ENCODE peak calls at places on chromosomes 2 and 18, in five cellular contexts. G is HepG2, W is H1, I is endothelial cell of umbilical vein, F is GM12878. V is an unnamed sample.

GRCh38 chr2:1997409-1997808 is 253.1 kb upstream of the PXDN start:
- DNase-seq in G (peak; percentile 20), W (no peak), I (no peak), F (no peak), V (no peak)

GRCh38 chr18:12774982-12775381 is 72.1 kb downstream of the PSMG2 start:
- DNase-seq in G (no peak), W (no peak), I (no peak), F (no peak), V (no peak)

GRCh38 chr2:234290671-234291070 is 206.2 kb downstream of the ARL4C start:
- DNase-seq in G (no peak), W (no peak), I (peak; percentile 20), F (peak; percentile 76), V (no peak)

GRCh38 chr2:128558895-128559532 is 240.3 kb upstream of the HS6ST1 start:
- DNase-seq in G (no peak), W (no peak), I (no peak), F (no peak), V (no peak)

GRCh38 chr18:4821801-4822200 is 366.7 kb upstream of the DLGAP1 start:
- DNase-seq in G (no peak), W (no peak), I (no peak), F (no peak), V (no peak)

GRCh38 chr2:35246702-35247101 is 1108.9 kb upstream of the CRIM1 start:
- DNase-seq in G (no peak), W (no peak), I (no peak), F (no peak), V (no peak)

GRCh38 chr18:50192903-50193795 is 1.8 kb downstream of the MYO5B start:
- DNase-seq in G (no peak), W (no peak), I (no peak), F (no peak), V (no peak)

GRCh38 chr18:6994719-6995430 is 122.7 kb downstream of the LAMA1 start:
- DNase-seq in G (no peak), W (no peak), I (no peak), F (no peak), V (no peak)

GRCh38 chr2:11738589-11739436 is 7.6 kb upstream of the LPIN1 start:
- DNase-seq in G (peak; percentile 75), W (no peak), I (peak; percentile 52), F (no peak), V (peak; percentile 39)

GRCh38 chr18:13159579-13159978 is 59.0 kb upstream of the LDLRAD4 start:
- DNase-seq in G (peak; percentile 76), W (no peak), I (peak; percentile 58), F (no peak), V (peak; percentile 44)

GRCh38 chr2:109318949-109319342 is 189.9 kb downstream of the SH3RF3 start:
- DNase-seq in G (no peak), W (no peak), I (no peak), F (no peak), V (no peak)

GRCh38 chr2:1772868-1773267 is 28.6 kb upstream of the PXDN start:
- DNase-seq in G (no peak), W (no peak), I (no peak), F (no peak), V (no peak)

GRCh38 chr2:85791704-85792565 is 38.1 kb downstream of the ATOH8 start:
- DNase-seq in G (no peak), W (no peak), I (no peak), F (no peak), V (no peak)

GRCh38 chr2:74148457-74149248 is 941 bp upstream of the BOLA3 start:
- DNase-seq in G (no peak), W (no peak), I (no peak), F (no peak), V (no peak)

GRCh38 chr2:219702796-219703545 is 75.5 kb downstream of the SLC4A3 start:
- DNase-seq in G (no peak), W (no peak), I (no peak), F (no peak), V (no peak)

GRCh38 chr2:88190808-88191721 is 20.9 kb downstream of the THNSL2 start:
- DNase-seq in G (peak; percentile 66), W (no peak), I (peak; percentile 29), F (no peak), V (peak; percentile 46)

GRCh38 chr18:13982136-13982535 is 66.8 kb upstream of the MC2R start:
- DNase-seq in G (peak; percentile 20), W (no peak), I (no peak), F (no peak), V (no peak)

GRCh38 chr2:145601306-145601925 is 1081.5 kb upstream of the ZEB2 start:
- DNase-seq in G (no peak), W (no peak), I (no peak), F (no peak), V (no peak)

GRCh38 chr2:24886640-24887324 is 33.3 kb downstream of the ADCY3 start:
- DNase-seq in G (no peak), W (no peak), I (peak; percentile 85), F (no peak), V (no peak)

GRCh38 chr2:235694721-235695601 is 201.1 kb downstream of the AGAP1 start:
- DNase-seq in G (peak; percentile 41), W (no peak), I (no peak), F (no peak), V (no peak)

GRCh38 chr2:152635635-152636298 is 81.5 kb downstream of the PRPF40A start:
- DNase-seq in G (peak; percentile 76), W (peak; percentile 36), I (peak; percentile 58), F (no peak), V (peak; percentile 34)

GRCh38 chr2:157395811-157396210 is 48.1 kb downstream of the CYTIP start:
- DNase-seq in G (peak; percentile 22), W (no peak), I (no peak), F (no peak), V (no peak)

GRCh38 chr18:44725300-44726096 is 44.8 kb downstream of the SETBP1 start:
- DNase-seq in G (no peak), W (no peak), I (peak; percentile 79), F (peak; percentile 71), V (no peak)

GRCh38 chr2:196286821-196287220 is 115.4 kb upstream of the STK17B start:
- DNase-seq in G (no peak), W (no peak), I (no peak), F (no peak), V (no peak)

GRCh38 chr2:129237966-129238725 is 741.3 kb upstream of the RAB6C start:
- DNase-seq in G (no peak), W (no peak), I (no peak), F (no peak), V (no peak)

GRCh38 chr2:19046986-19047780 is 311.2 kb downstream of the OSR1 start:
- DNase-seq in G (no peak), W (no peak), I (no peak), F (peak; percentile 31), V (no peak)

GRCh38 chr2:108253106-108253505 is 13.3 kb downstream of the SULT1C3 start:
- DNase-seq in G (no peak), W (no peak), I (no peak), F (no peak), V (no peak)
- H2AFZ ChIP-seq in G (no peak overlapping the region), W (no peak overlapping the region), I (no peak overlapping the region), F (no peak overlapping the region), V (no peak overlapping the region)

DNA sequence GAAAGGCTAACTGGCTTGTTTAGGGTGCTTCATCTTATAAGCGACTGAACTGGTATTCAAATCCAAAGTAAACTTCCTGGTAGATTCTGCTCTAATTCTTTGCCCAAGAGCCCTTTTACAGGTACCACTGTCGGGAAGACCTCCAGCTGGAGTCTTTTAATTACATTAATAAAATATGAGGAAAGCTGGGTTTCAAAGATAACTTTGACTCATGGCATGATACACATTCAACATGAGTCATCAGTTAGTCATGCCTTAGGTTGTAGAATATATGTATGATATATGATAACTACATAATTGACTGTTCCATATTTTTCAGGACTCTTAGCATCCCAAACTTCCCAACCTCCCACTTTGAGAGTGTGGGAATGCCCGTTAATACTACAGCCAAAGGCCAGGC is 32.3 kb downstream of the ZCCHC2 start:
- DNase-seq in G (no peak), W (no peak), I (peak; percentile 76), F (no peak), V (no peak)
- TF ChIP-seq MAX in G (no peak), W (no peak), I (no peak), F (no peak), V (no peak)

DNA sequence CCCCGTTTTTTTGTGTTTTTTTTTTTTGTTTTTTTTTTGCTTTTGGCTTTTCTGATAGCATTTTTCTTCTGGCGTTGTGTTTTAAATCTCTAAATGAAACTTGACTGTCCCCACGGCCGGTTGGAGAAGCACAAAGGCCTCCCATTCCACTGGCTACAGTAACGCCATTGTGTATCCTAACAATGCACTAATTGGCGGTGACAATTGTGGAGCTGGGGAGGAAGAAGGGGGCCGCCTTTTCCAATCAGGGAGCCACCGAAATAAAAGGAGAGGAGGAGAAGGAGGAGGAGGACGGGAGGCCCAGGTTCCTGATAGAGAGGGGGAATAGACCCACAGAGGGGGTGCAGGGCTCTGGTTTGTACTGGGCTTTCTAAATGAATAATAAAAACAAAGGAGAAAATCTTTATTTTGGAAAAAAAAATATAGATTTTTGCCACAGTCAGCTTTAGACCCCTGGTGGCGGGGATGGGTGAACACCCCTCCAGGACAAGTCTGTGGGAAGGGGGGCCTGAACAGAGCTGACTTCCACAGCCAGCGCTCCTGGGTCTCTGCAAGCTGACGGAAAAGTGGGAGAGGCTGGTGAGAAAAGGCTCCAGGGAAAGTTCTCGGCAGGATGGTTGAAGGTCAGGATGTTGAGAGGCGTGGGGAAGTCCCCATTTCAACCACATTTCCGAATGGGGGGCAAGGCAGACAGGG is 43.7 kb upstream of the FZD5 start:
- DNase-seq in G (no peak), W (no peak), I (no peak), F (no peak), V (no peak)
- H2AFZ ChIP-seq in G (no peak overlapping the region), W (no peak overlapping the region), I (no peak overlapping the region), F (no peak overlapping the region), V (no peak overlapping the region)

DNA sequence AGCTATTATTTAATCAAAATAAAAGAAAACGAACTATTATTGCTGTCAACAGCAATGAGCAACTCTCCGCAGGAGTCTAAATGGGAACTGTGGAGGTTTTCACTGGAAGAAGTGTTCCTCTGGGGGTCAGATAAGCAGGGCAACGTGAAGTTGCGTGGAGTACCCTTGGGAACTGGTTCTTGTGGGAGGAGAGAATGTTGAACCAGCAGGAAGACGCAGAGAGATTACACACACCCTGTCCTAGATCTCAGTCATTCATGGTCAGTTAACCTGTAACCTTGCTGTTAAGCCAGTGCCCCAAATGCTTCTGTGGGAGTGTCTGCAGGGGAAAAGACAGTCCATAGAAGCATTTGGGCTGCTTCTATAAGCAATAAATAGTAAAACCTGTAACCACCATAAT is 20.4 kb upstream of the CABLES1 start:
- DNase-seq in G (no peak), W (no peak), I (peak; percentile 36), F (no peak), V (no peak)
- TF ChIP-seq MAX in G (no peak), W (no peak), I (no peak), F (no peak), V (no peak)

DNA sequence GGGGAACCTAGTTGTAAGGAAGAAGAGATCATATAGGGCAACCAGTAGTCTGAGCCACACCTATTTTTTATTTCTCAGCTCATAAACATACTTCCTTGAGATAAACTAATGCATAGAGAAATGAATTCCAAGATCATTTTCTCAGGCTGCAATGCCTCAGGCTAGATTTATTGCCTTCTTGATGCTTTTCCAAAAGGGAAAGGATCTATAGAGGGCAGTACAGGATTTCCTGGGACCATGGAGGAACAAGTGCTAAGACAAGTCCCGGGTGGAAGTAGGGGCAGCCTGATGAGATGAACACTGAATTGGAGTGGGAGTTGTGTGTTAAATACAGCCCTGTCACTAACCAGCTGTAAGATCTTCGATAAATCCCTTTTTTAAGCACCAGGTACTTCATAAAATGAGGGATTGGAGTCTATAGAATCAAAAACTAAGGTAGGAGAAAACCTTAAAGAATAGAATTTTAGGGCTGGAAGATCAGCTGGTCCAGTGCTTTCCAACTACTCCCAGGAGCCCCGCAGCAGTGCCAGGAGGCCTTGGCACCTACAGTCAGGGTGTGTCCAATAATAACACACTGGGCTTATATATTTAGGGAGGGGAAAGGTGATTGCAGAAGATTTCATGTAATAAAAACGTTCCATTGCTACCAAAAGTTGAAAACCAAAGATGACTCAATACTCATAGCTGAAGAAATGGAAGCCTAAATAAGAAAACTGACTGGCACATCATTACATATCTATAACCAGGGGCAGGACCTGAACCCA is 58.1 kb downstream of the SERTAD2 start:
- DNase-seq in G (peak; percentile 40), W (no peak), I (no peak), F (no peak), V (peak; percentile 27)
- H2AFZ ChIP-seq in G (no peak overlapping the region), W (no peak overlapping the region), I (no peak overlapping the region), F (no peak overlapping the region), V (no peak overlapping the region)